ENCODE peak calls at places on chromosome 5, in five cellular contexts. J is vagina, Y is GM23248, O is SJSA1, B is neuronal stem cell. Q is an unnamed sample.

GRCh38 chr5:154967419-154968024 is 26.6 kb downstream of the MRPL22 start:
- DNase-seq in J (no peak), Y (peak; percentile 38), O (no peak), B (no peak), Q (no peak)

GRCh38 chr5:669111-669841 is 23.9 kb downstream of the TPPP start:
- DNase-seq in J (no peak), Y (peak; percentile 42), O (no peak), B (peak; percentile 46), Q (no peak)

GRCh38 chr5:96143450-96143849 is 181.8 kb upstream of the ELL2 start:
- DNase-seq in J (no peak), Y (no peak), O (peak; percentile 58), B (no peak), Q (no peak)

GRCh38 chr5:88892669-88893068 is 9.7 kb upstream of the MEF2C start:
- DNase-seq in J (no peak), Y (no peak), O (no peak), B (no peak), Q (no peak)

GRCh38 chr5:132462856-132463745 is 27.5 kb downstream of the IRF1 start:
- DNase-seq in J (no peak), Y (no peak), O (no peak), B (no peak), Q (peak; percentile 42)

GRCh38 chr5:149497357-149497756 is 53.9 kb downstream of the CSNK1A1 start:
- DNase-seq in J (no peak), Y (peak; percentile 94), O (peak; percentile 75), B (no peak), Q (no peak)

GRCh38 chr5:62306494-62307363 is 723 bp downstream of the KIF2A start:
- DNase-seq in J (no peak), Y (peak; percentile 74), O (peak; percentile 54), B (no peak), Q (peak; percentile 71)

GRCh38 chr5:171946382-171946781 is 60.1 kb downstream of the FBXW11 start:
- DNase-seq in J (no peak), Y (no peak), O (no peak), B (no peak), Q (no peak)

GRCh38 chr5:45774528-45774927 is 78.3 kb upstream of the HCN1 start:
- DNase-seq in J (no peak), Y (peak; percentile 4), O (no peak), B (no peak), Q (no peak)

GRCh38 chr5:1279443-1280151 is 15.3 kb downstream of the TERT start:
- DNase-seq in J (no peak), Y (no peak), O (no peak), B (no peak), Q (peak; percentile 68)

GRCh38 chr5:88677943-88678779 is 204.8 kb downstream of the MEF2C start:
- DNase-seq in J (no peak), Y (no peak), O (no peak), B (no peak), Q (no peak)

GRCh38 chr5:82164957-82165698 is 113.0 kb downstream of the RPS23 start:
- DNase-seq in J (no peak), Y (peak; percentile 34), O (peak; percentile 43), B (no peak), Q (no peak)

GRCh38 chr5:165576678-165577275 is 2071.4 kb downstream of the MAT2B start:
- DNase-seq in J (no peak), Y (no peak), O (no peak), B (no peak), Q (no peak)

GRCh38 chr5:99169309-99169708 is 240.5 kb upstream of the CHD1 start:
- DNase-seq in J (no peak), Y (peak; percentile 38), O (no peak), B (peak; percentile 21), Q (no peak)

GRCh38 chr5:85784746-85785145 is 833.0 kb upstream of the COX7C start:
- DNase-seq in J (no peak), Y (no peak), O (no peak), B (no peak), Q (no peak)

GRCh38 chr5:154190652-154191304 is at the start of gene GALNT10:
- DNase-seq in J (no peak), Y (peak; percentile 90), O (peak; percentile 69), B (peak; percentile 54), Q (no peak)

GRCh38 chr5:90015584-90016018 is 394.0 kb downstream of the CETN3 start:
- DNase-seq in J (no peak), Y (peak; percentile 45), O (no peak), B (no peak), Q (no peak)

GRCh38 chr5:38086777-38087176 is 171.6 kb upstream of the EGFLAM start:
- DNase-seq in J (no peak), Y (no peak), O (no peak), B (no peak), Q (no peak)

GRCh38 chr5:154755361-154756202 is at the start of gene LARP1:
- DNase-seq in J (peak; percentile 90), Y (peak; percentile 67), O (peak; percentile 59), B (peak; percentile 45), Q (no peak)

GRCh38 chr5:177509991-177510566 is 453 bp upstream of the DOK3 start:
- DNase-seq in J (no peak), Y (no peak), O (no peak), B (no peak), Q (no peak)

GRCh38 chr5:76608833-76609232 is 14.4 kb downstream of the F2RL2 start:
- DNase-seq in J (no peak), Y (peak; percentile 45), O (no peak), B (no peak), Q (no peak)

DNA sequence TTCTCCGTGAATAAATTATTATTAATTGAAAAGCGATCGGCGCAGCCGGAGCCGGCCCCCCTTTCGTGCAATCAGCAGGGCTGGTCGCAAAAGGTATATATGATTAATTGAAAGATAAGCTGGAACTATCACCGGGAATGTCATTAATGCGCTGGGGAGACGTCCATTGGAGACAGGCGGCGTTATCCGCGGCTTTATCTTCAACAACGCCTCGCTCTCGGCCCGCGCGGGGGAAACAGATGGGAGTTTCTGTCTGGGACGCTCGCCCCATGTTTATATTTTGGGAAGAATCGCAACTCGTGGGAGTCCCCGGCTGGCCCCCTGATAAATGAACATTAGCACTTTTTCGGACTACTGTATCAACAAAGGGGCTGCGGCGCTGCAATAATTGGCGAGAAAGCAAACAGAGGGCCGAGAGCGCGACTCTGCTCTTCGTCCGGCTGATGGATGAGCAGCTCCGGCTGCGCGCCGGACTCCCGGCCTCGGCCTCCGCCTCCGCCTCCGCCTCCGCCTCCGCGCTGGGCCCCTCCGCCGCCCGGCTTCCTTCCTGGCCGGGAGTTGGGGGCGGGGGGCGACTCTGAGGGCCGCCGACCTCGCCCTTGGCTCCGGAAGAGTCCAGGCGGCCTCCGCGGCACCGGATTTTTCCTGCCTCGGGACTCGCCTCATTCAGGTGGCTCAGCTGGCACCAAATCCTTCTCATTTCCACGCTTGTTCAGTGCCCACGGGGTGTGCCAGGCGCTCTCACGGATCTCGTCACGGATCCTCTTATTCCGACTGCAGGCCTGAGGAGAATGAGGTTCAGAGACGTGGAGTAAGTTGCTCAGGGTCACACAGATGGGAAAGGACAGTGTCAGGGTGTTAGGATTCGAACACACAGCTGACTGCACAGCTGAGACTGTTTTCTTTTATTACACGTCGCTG is 3.6 kb upstream of the NKX2-5 start:
- DNase-seq in J (no peak), Y (no peak), O (no peak), B (no peak), Q (no peak)
- H3K27me3 ChIP-seq in J (peaks cover 40% of the 10 kb centered on the region), Y (peaks cover 98% of the 10 kb centered on the region), O (peaks cover 81% of the 10 kb centered on the region), B (peaks cover 92% of the 10 kb centered on the region), Q (peaks cover 100% of the 10 kb centered on the region)

DNA sequence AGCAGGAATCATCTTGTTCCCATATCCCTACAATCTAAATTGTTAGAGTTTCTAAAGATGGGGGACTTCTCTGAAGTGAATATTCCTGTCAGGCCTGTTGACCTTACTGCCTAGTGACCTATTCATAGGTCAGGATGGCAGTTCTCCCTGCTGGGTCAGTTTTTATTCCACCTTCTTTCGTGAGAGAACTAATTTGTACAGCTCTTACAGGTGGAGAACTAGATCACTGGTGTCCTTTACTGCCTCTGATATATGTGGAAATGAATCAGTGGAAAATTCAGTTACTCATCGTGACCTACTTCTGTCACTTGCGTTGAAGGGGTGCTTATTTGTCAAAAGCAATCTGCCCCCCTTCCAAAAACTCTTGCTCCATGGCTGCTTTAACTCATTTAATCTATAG is 164.9 kb downstream of the CD180 start:
- DNase-seq in J (no peak), Y (peak; percentile 41), O (no peak), B (no peak), Q (no peak)
- H3K4me1 ChIP-seq in J (peaks cover 30% of the 10 kb centered on the region), Y (peaks cover 37% of the 10 kb centered on the region), O (peaks cover 5% of the 10 kb centered on the region), B (no peaks in the 10 kb centered on the region), Q (peaks cover 12% of the 10 kb centered on the region)

DNA sequence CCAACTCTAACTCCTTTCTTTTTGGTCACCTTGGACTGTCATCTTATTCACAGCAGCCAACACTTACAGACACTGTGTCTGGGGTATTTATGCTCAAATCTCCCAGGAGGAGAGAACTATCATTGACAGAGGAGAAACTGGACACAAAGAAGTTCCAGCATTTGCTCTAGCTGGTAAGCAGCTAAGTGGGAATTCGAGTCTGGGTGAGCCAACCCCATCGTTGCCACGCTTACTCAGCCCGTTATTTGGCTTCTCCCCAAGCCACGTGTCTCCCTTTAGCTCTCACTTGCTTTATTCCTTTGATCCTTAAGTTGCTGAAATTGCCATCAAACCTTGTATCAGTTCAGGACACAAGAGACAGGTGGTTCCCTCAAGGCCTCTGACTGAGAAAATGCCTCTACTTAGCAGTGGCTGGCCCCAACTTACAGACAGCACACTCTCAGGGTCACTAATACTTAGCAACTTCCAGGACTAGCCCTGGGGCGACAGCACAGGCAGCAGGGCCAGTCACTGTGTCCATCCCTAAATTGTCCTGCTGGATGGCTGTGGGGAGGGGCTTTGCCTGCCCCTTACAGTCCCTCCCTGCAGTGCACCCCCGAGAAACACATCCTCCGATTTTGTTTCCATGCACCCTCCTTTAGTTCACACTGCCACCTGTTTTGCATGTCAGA is 1.4 kb downstream of the SLC36A2 start:
- DNase-seq in J (no peak), Y (peak; percentile 68), O (no peak), B (no peak), Q (no peak)
- H3K27me3 ChIP-seq in J (no peaks in the 10 kb centered on the region), Y (peaks cover 5% of the 10 kb centered on the region), O (peaks cover 18% of the 10 kb centered on the region), B (no peaks in the 10 kb centered on the region), Q (peaks cover 12% of the 10 kb centered on the region)

GRCh38 chr5:113115956-113116355 is 139.4 kb downstream of the DCP2 start:
- DNase-seq in J (no peak), Y (no peak), O (no peak), B (no peak), Q (no peak)
- H3K4me1 ChIP-seq in J (peaks cover 27% of the 10 kb centered on the region), Y (peaks cover 17% of the 10 kb centered on the region), O (no peaks in the 10 kb centered on the region), B (no peaks in the 10 kb centered on the region), Q (peaks cover 18% of the 10 kb centered on the region)

GRCh38 chr5:32713396-32714381 is 2.6 kb downstream of the NPR3 start:
- DNase-seq in J (no peak), Y (peak; percentile 82), O (no peak), B (peak; percentile 30), Q (no peak)
- H3K27me3 ChIP-seq in J (no peaks in the 10 kb centered on the region), Y (no peaks in the 10 kb centered on the region), O (no peaks in the 10 kb centered on the region), B (peaks cover 63% of the 10 kb centered on the region), Q (peaks cover 26% of the 10 kb centered on the region)

Q was measured in RWPE2.